ENCODE peak calls at places on chromosome 10, in seven cellular contexts. V is SK-N-SH, S is WERI-Rb-1, N is upper lobe of left lung, Y is fibroblast of mammary gland, D is brain microvascular endothelial cell, J is astrocyte of the spinal cord. A is an unnamed sample.

GRCh38 chr10:98323221-98324164 is 55.5 kb upstream of the LOXL4 start:
- DNase-seq in V (no peak), S (no peak), N (peak; percentile 81), Y (peak; percentile 98), D (peak; percentile 91), J (peak; percentile 88), A (no peak)

GRCh38 chr10:49174261-49174925 is 13.8 kb downstream of the TMEM273 start:
- DNase-seq in V (no peak), S (no peak), N (no peak), Y (no peak), D (no peak), J (no peak), A (no peak)

GRCh38 chr10:74753295-74754211 is 72.8 kb upstream of the KAT6B start:
- DNase-seq in V (no peak), S (no peak), N (no peak), Y (peak; percentile 70), D (no peak), J (peak; percentile 74), A (no peak)

GRCh38 chr10:29471483-29471859 is 163.3 kb downstream of the SVIL start:
- DNase-seq in V (no peak), S (no peak), N (no peak), Y (peak; percentile 89), D (peak; percentile 52), J (peak; percentile 82), A (no peak)

GRCh38 chr10:27537812-27538211 is 33.7 kb downstream of the RAB18 start:
- DNase-seq in V (no peak), S (no peak), N (no peak), Y (no peak), D (no peak), J (no peak), A (no peak)

GRCh38 chr10:94607111-94607510 is 61.5 kb downstream of the HELLS start:
- DNase-seq in V (no peak), S (no peak), N (no peak), Y (no peak), D (no peak), J (no peak), A (peak; percentile 51)

GRCh38 chr10:20858292-20859124 is 38.6 kb downstream of the NEBL start:
- DNase-seq in V (peak; percentile 10), S (no peak), N (no peak), Y (peak; percentile 60), D (no peak), J (peak; percentile 64), A (no peak)

GRCh38 chr10:25933653-25934608 is at the start of gene MYO3A:
- DNase-seq in V (peak; percentile 31), S (peak; percentile 34), N (no peak), Y (no peak), D (no peak), J (no peak), A (peak; percentile 20)

GRCh38 chr10:4307784-4308364 is 518.1 kb upstream of the AKR1E2 start:
- DNase-seq in V (no peak), S (no peak), N (peak; percentile 38), Y (no peak), D (no peak), J (no peak), A (no peak)

GRCh38 chr10:74025380-74025978 is 27.6 kb downstream of the VCL start:
- DNase-seq in V (no peak), S (no peak), N (no peak), Y (no peak), D (no peak), J (no peak), A (no peak)

DNA sequence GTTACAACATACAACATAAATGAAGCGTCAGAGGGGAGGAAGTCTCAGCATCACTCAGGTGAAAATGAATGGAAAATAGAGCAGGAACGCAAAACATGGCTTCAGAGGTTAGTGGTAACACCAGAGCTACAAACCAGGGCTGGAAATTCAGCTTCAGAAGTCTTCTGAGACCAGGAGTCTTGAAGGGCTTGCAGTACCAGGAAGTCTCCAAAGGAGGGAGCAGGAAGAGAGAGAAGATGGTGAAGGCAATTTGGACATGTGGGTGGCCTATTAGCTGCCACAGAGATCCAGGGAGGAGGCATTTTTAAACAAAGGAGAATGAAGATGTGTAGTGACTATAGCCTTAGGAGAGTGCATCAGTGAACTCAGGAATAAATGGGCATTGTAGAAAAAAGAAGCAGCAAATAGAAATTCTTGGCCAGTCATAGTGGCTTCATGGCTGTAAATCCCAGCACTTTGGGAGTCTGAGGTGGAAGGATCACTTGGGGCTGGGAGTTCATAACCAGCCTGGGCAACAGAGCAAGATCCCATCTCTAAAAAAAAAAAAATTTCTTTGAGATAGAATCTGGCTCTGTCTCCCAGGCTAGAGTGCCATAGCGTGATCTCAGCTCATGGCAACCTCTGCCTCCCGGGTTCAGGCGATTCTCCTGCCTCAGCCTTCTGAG is 9.3 kb upstream of the TET1 start:
- DNase-seq in V (peak; percentile 71), S (peak; percentile 74), N (peak; percentile 31), Y (peak; percentile 87), D (peak; percentile 72), J (peak; percentile 81), A (peak; percentile 77)
- TF ChIP-seq CTCF in V (peak; percentile 77), S (peak; percentile 77), N (peak; percentile 65), Y (peak; percentile 99), D (peak; percentile 94), J (peak; percentile 96), A (peak; percentile 76)

GRCh38 chr10:102115775-102116174 is 4.4 kb downstream of the LDB1 start:
- DNase-seq in V (no peak), S (no peak), N (no peak), Y (no peak), D (no peak), J (no peak), A (no peak)

GRCh38 chr10:102114861-102115618 is 5.1 kb downstream of the LDB1 start:
- DNase-seq in V (peak; percentile 88), S (peak; percentile 91), N (peak; percentile 95), Y (peak; percentile 59), D (peak; percentile 68), J (peak; percentile 83), A (peak; percentile 93)

GRCh38 chr10:102118867-102119266 is 1.3 kb downstream of the LDB1 start:
- DNase-seq in V (no peak), S (peak; percentile 35), N (peak; percentile 76), Y (peak; percentile 33), D (no peak), J (peak; percentile 22), A (no peak)

GRCh38 chr10:102119417-102120141 is 589 bp downstream of the LDB1 start:
- DNase-seq in V (peak; percentile 84), S (peak; percentile 58), N (peak; percentile 85), Y (peak; percentile 41), D (peak; percentile 48), J (peak; percentile 65), A (peak; percentile 89)

DNA sequence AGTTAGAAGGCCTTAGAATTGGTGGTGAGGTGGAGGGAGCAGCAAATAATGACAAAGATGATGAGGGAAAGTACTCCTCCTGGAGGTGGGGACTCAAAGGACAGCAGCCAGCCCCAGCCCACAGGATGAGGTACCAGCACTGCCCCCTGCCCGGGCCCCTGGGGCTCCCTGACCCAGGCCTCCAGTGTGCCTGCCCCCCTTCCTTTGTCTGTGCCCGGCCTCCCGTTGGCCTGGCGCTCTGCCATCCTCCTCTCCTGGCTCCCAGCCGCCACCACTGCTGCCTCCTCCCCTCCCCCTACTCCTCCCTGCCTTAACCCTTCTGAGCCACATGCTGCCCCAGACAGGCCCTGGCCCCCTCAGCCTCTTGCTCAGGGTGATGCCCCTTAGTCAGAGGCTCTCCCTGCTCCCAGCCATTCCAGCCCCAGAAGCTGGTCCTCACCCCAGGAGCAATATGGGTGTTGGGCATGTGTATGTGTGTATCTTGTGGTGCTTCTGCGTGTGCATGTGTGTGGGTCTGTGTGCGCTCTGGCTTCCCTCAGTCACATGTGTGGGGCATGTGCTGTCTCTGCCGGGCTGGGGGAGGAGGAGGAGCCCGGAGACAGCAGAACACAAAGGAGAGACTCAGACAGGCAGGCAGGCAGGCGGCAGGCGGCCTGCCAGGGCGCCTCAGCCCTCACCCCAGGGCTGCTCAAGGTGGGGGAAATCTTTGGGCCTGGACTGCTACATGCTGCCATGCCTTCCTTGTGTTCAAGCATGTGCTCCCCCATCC is 2.6 kb downstream of the LDB1 start:
- DNase-seq in V (peak; percentile 89), S (peak; percentile 72), N (peak; percentile 83), Y (peak; percentile 69), D (no peak), J (peak; percentile 77), A (no peak)
- TF ChIP-seq CTCF in V (peak; percentile 40), S (peak; percentile 37), N (no peak), Y (peak; percentile 14), D (peak; percentile 54), J (peak; percentile 39), A (no peak)

GRCh38 chr10:59809644-59809974 is 56.4 kb upstream of the MRLN start:
- DNase-seq in V (no peak), S (no peak), N (no peak), Y (no peak), D (no peak), J (no peak), A (no peak)

GRCh38 chr10:59805043-59805442 is 51.8 kb upstream of the MRLN start:
- DNase-seq in V (peak; percentile 23), S (peak; percentile 73), N (peak; percentile 45), Y (peak; percentile 8), D (peak; percentile 11), J (no peak), A (no peak)

GRCh38 chr10:59812541-59813122 is 59.4 kb upstream of the MRLN start:
- DNase-seq in V (no peak), S (no peak), N (no peak), Y (no peak), D (no peak), J (no peak), A (no peak)

GRCh38 chr10:59807629-59808620 is 54.7 kb upstream of the MRLN start:
- DNase-seq in V (no peak), S (no peak), N (peak; percentile 79), Y (no peak), D (no peak), J (no peak), A (no peak)

DNA sequence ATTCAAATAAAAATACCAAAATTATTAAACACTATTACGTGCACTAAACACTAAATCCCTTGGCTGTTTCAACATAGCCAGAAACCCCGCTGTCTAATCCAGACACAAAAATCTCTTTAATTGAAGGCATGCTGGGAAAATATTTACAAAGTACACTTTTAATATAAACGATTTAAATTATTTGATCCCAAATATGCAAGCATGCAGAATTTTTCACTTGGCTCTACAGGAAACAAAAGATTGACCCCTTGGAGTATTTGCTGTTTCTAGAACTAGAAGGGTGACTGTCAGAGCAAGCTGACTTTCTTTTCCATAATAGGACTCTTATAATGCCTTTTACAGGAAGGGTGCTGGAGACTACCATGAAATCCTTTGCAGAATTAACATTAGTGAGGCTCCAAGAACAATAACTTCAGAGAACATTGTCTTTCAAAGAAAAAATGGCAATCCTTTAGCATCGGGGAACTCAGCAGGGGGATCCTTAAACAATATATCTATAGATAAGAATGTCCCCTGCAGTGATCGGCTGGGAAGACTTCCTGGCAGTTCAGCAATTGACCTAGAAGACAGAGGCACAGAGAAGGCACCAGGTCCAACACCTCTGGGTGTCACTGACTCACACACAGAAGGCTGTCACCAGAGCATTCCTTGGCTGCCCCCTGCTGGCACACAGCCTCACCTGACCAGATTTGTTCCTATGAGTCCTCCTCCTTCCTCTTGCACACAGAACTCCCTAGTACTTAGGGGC is 55.8 kb upstream of the MRLN start:
- DNase-seq in V (peak; percentile 54), S (peak; percentile 87), N (peak; percentile 76), Y (peak; percentile 61), D (peak; percentile 72), J (peak; percentile 62), A (peak; percentile 64)
- TF ChIP-seq CTCF in V (peak; percentile 77), S (peak; percentile 96), N (peak; percentile 45), Y (peak; percentile 64), D (peak; percentile 84), J (peak; percentile 70), A (peak; percentile 62)

DNA sequence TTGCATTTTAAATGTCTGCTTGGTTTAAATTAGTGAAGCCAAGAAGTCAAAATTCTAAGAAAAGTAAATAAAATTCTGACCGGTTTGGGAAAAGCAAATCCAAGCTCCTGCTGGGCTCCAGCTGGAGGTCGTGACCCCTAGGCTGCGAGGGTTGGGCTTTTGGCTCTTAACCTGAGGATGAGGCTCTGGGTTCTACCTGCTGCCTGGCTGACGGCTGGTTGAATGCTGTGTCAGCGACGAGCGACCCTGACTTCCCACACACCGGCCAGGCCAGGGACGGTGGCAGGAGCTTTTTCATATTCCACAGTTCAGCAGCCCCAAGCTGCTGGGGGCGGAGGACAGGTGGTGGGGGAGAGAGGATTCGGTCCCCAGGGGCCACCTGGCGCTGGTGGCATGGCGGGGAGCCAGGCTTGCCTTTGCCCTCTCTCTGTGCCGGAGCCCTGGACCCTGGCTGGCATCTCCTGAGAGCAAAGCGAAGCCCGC is 843 bp upstream of the PLPP4 start:
- DNase-seq in V (no peak), S (peak; percentile 31), N (no peak), Y (no peak), D (no peak), J (no peak), A (no peak)
- TF ChIP-seq CTCF in V (no peak), S (no peak), N (no peak), Y (no peak), D (no peak), J (no peak), A (no peak)

A was measured in GM20000.